ENCODE peak calls at places on chromosome 22, in five cellular contexts. B is EH; T is stimulated activated CD8-positive, alpha-beta memory T cell treated with anti-CD3 and anti-CD28 coated beads, Interleukin-12 subunit alpha, Interleukin-12 subunit beta, amount 100 ng/mL, for 1 hour; Z is activated T-cell treated with anti-CD3 and anti-CD28 coated beads, Interleukin-2, amount 50 U/mL, for 72 hours; C is uterus. M is an unnamed sample.

GRCh38 chr22:31230155-31230870 is 18.2 kb downstream of the LIMK2 start:
- DNase-seq in T (no peak), C (no peak), Z (no peak), B (peak), M (peak)

GRCh38 chr22:44567846-44568493 is 69.9 kb upstream of the RTL6 start:
- DNase-seq in T (peak), Z (peak), B (peak), C (no peak), M (no peak)

GRCh38 chr22:49047461-49047860 is 780.2 kb downstream of the BRD1 start:
- DNase-seq in C (no peak), Z (no peak), T (no peak), B (no peak), M (no peak)

GRCh38 chr22:22720724-22721261 is 76.4 kb downstream of the GGTLC2 start:
- DNase-seq in B (no peak), Z (no peak), T (no peak), C (no peak), M (peak)

GRCh38 chr22:37162221-37163095 is 12.7 kb upstream of the IL2RB start:
- DNase-seq in C (no peak), Z (peak), B (no peak), T (peak), M (peak)

GRCh38 chr22:44522526-44523170 is 24.6 kb upstream of the RTL6 start:
- DNase-seq in T (no peak), C (no peak), Z (no peak), B (no peak), M (no peak)

GRCh38 chr22:22423681-22424080 is 84.9 kb downstream of the ZNF280B start:
- DNase-seq in C (no peak), Z (no peak), B (no peak), T (no peak), M (no peak)

GRCh38 chr22:26585104-26585790 is 4.7 kb downstream of the TPST2 start:
- DNase-seq in Z (no peak), C (peak), T (no peak), B (peak), M (no peak)

GRCh38 chr22:20080776-20081654 is 974 bp downstream of the DGCR8 start:
- DNase-seq in T (no peak), Z (no peak), C (no peak), B (peak), M (no peak)

GRCh38 chr22:25334091-25334490 is 114.7 kb downstream of the CRYBB2 start:
- DNase-seq in C (no peak), B (no peak), T (no peak), Z (peak), M (peak)

GRCh38 chr22:46070215-46070721 is 80.1 kb upstream of the PPARA start:
- DNase-seq in B (no peak), T (no peak), C (peak), Z (peak), M (no peak)

GRCh38 chr22:19568337-19569311 is 44.4 kb upstream of the CLDN5 start:
- DNase-seq in Z (no peak), T (no peak), B (peak), C (no peak), M (no peak)

GRCh38 chr22:20550057-20550817 is 42.8 kb downstream of the MED15 start:
- DNase-seq in B (peak), C (no peak), Z (peak), T (no peak), M (no peak)

GRCh38 chr22:40367342-40367741 is 3.1 kb upstream of the SGSM3 start:
- DNase-seq in T (no peak), C (no peak), B (no peak), Z (no peak), M (no peak)

GRCh38 chr22:24460418-24461089 is 33.2 kb downstream of the ADORA2A start:
- DNase-seq in B (no peak), T (no peak), Z (no peak), C (no peak), M (peak)

GRCh38 chr22:47593291-47593690 is 830.8 kb downstream of the TBC1D22A start:
- DNase-seq in Z (no peak), C (no peak), T (no peak), B (no peak), M (no peak)

GRCh38 chr22:47138898-47139789 is 376.7 kb downstream of the TBC1D22A start:
- DNase-seq in B (no peak), C (no peak), Z (no peak), T (no peak), M (no peak)

GRCh38 chr22:44526431-44527115 is 28.5 kb upstream of the RTL6 start:
- DNase-seq in B (no peak), Z (no peak), C (no peak), T (no peak), M (no peak)

GRCh38 chr22:48905206-48905975 is 922.3 kb downstream of the BRD1 start:
- DNase-seq in B (no peak), Z (no peak), T (no peak), C (no peak), M (no peak)

GRCh38 chr22:42069801-42070516 is 653 bp downstream of the NAGA start:
- DNase-seq in T (no peak), C (no peak), Z (no peak), B (no peak), M (peak)

GRCh38 chr22:47124946-47125345 is 362.5 kb downstream of the TBC1D22A start:
- DNase-seq in Z (no peak), B (no peak), C (no peak), T (no peak), M (no peak)

GRCh38 chr22:37187891-37188761 is at the start of gene C1QTNF6:
- DNase-seq in B (peak), C (peak), T (no peak), Z (no peak), M (no peak)

GRCh38 chr22:40001104-40001503 is 6.3 kb downstream of the FAM83F start:
- DNase-seq in T (no peak), Z (no peak), C (no peak), B (no peak), M (no peak)

GRCh38 chr22:26708256-26709009 is 51.0 kb downstream of the MIAT start:
- DNase-seq in B (peak), Z (no peak), T (no peak), C (no peak), M (peak)

GRCh38 chr22:18057568-18058209 is 20.1 kb upstream of the PEX26 start:
- DNase-seq in C (peak), B (peak), T (no peak), Z (no peak), M (peak)

GRCh38 chr22:18078329-18079041 is 695 bp downstream of the PEX26 start:
- DNase-seq in C (no peak), T (no peak), Z (peak), B (peak), M (peak)

GRCh38 chr22:37549704-37550059 is 10.6 kb upstream of the CDC42EP1 start:
- DNase-seq in B (peak), Z (no peak), T (no peak), C (peak), M (no peak)

GRCh38 chr22:22068025-22068424 is 85.4 kb upstream of the TOP3B start:
- DNase-seq in B (no peak), T (no peak), Z (no peak), C (no peak), M (no peak)

GRCh38 chr22:29799217-29799680 is 32.1 kb downstream of the UQCR10 start:
- DNase-seq in C (peak), T (no peak), B (peak), Z (no peak), M (no peak)

GRCh38 chr22:39389420-39389819 is 10.2 kb upstream of the TAB1 start:
- DNase-seq in T (no peak), C (no peak), B (no peak), Z (no peak), M (no peak)

GRCh38 chr22:49564054-49564453 is 263.6 kb downstream of the BRD1 start:
- DNase-seq in T (no peak), C (no peak), Z (no peak), B (no peak), M (no peak)

GRCh38 chr22:38347181-38347943 is 30.1 kb upstream of the CSNK1E start:
- DNase-seq in B (no peak), C (no peak), T (no peak), Z (no peak), M (no peak)

GRCh38 chr22:49586873-49587272 is 240.8 kb downstream of the BRD1 start:
- DNase-seq in T (no peak), Z (no peak), B (no peak), C (no peak), M (no peak)

GRCh38 chr22:45200862-45201511 is 37.3 kb downstream of the NUP50 start:
- DNase-seq in C (no peak), B (peak), Z (no peak), T (no peak), M (no peak)

GRCh38 chr22:19419464-19420178 is 11.9 kb downstream of the HIRA start:
- DNase-seq in C (no peak), B (no peak), T (peak), Z (peak), M (peak)

GRCh38 chr22:49119551-49119952 is 708.1 kb downstream of the BRD1 start:
- DNase-seq in T (no peak), C (no peak), Z (no peak), B (no peak), M (no peak)

GRCh38 chr22:36926721-36927435 is 13.4 kb downstream of the CSF2RB start:
- DNase-seq in C (no peak), B (no peak), T (no peak), Z (no peak), M (no peak)

M was measured in GM13976.